ENCODE peak calls at places on chromosomes 2 and 18, in four cellular contexts. V, A, H and W are unnamed samples.

GRCh38 chr2:72824224-72824842 is 1.5 kb downstream of the EXOC6B start:
- DNase-seq in V (peak), A (no peak), H (no peak), W (no peak)

GRCh38 chr2:164514491-164514890 is 106.8 kb downstream of the GRB14 start:
- DNase-seq in V (peak), A (no peak), H (no peak), W (no peak)

GRCh38 chr2:217248312-217248935 is 388.6 kb upstream of the TNP1 start:
- DNase-seq in V (peak), A (peak), H (no peak), W (peak)

GRCh38 chr18:25298853-25299274 is 53.1 kb downstream of the ZNF521 start:
- DNase-seq in V (peak), A (no peak), H (no peak), W (no peak)

GRCh38 chr2:138432971-138433370 is 68.6 kb upstream of the SPOPL start:
- DNase-seq in V (peak), A (no peak), H (no peak), W (no peak)

GRCh38 chr18:44796505-44797198 is 116.0 kb downstream of the SETBP1 start:
- DNase-seq in V (no peak), A (peak), H (no peak), W (no peak)

GRCh38 chr2:161063074-161063945 is 96.9 kb upstream of the TANK start:
- DNase-seq in V (peak), A (peak), H (peak), W (peak)

GRCh38 chr2:118046628-118047210 is 32.8 kb upstream of the CCDC93 start:
- DNase-seq in V (peak), A (peak), H (no peak), W (peak)

GRCh38 chr2:1628893-1629292 is 115.4 kb downstream of the PXDN start:
- DNase-seq in V (peak), A (peak), H (no peak), W (no peak)

GRCh38 chr2:202564226-202564625 is 70.5 kb upstream of the FAM117B start:
- DNase-seq in V (peak), A (no peak), H (no peak), W (no peak)

GRCh38 chr2:46167406-46167805 is 129.8 kb upstream of the EPAS1 start:
- DNase-seq in V (no peak), A (no peak), H (no peak), W (no peak)

GRCh38 chr2:223306371-223306770 is 254.4 kb downstream of the KCNE4 start:
- DNase-seq in V (peak), A (no peak), H (no peak), W (no peak)

GRCh38 chr2:97718942-97719341 is 5.6 kb downstream of the ZAP70 start:
- DNase-seq in V (no peak), A (no peak), H (no peak), W (no peak)

GRCh38 chr2:45892236-45892701 is 240.8 kb downstream of the PRKCE start:
- DNase-seq in V (no peak), A (no peak), H (no peak), W (no peak)

GRCh38 chr2:214410918-214411554 is at the start of gene VWC2L:
- DNase-seq in V (peak), A (peak), H (no peak), W (peak)